ENCODE peak calls at places on chromosomes 3 and 15, in nine cellular contexts. J, K, I, T, H, A, G, F and R are unnamed samples.

GRCh38 chr15:32956006-32956405 is 238.2 kb downstream of the GREM1 start:
- DNase-seq in J (no peak), K (peak; percentile 38), I (no peak), T (no peak), H (peak; percentile 4), A (peak; percentile 86), G (peak; percentile 64), F (peak; percentile 9), R (peak; percentile 0)

GRCh38 chr3:18556503-18556902 is 131.4 kb upstream of the SATB1 start:
- DNase-seq in J (no peak), K (no peak), I (no peak), T (no peak), H (no peak), A (peak; percentile 1), G (no peak), F (peak; percentile 15), R (no peak)

GRCh38 chr3:98519351-98519750 is 3.4 kb downstream of the CLDND1 start:
- DNase-seq in J (no peak), K (no peak), I (no peak), T (no peak), H (no peak), A (peak; percentile 5), G (no peak), F (no peak), R (no peak)

GRCh38 chr3:189626286-189626685 is 4.9 kb upstream of the TP63 start:
- DNase-seq in J (no peak), K (peak; percentile 20), I (no peak), T (no peak), H (no peak), A (no peak), G (no peak), F (no peak), R (no peak)

GRCh38 chr3:189132125-189132744 is 39.5 kb upstream of the TPRG1 start:
- DNase-seq in J (no peak), K (no peak), I (no peak), T (no peak), H (peak; percentile 21), A (peak; percentile 84), G (no peak), F (peak; percentile 49), R (peak; percentile 63)

GRCh38 chr3:39052613-39053012 is 797 bp downstream of the WDR48 start:
- DNase-seq in J (no peak), K (no peak), I (no peak), T (no peak), H (no peak), A (peak; percentile 2), G (peak; percentile 39), F (no peak), R (no peak)

GRCh38 chr3:192812736-192813383 is 85.5 kb upstream of the FGF12 start:
- DNase-seq in J (no peak), K (peak; percentile 8), I (no peak), T (no peak), H (no peak), A (peak; percentile 78), G (peak; percentile 66), F (peak; percentile 34), R (peak; percentile 63)

GRCh38 chr15:68783226-68784054 is 37.3 kb downstream of the ANP32A start:
- DNase-seq in J (peak; percentile 58), K (peak; percentile 63), I (peak; percentile 81), T (peak; percentile 86), H (no peak), A (peak; percentile 22), G (peak; percentile 53), F (peak; percentile 70), R (peak; percentile 73)

GRCh38 chr3:69385723-69386483 is at the start of gene FRMD4B:
- DNase-seq in J (peak; percentile 90), K (peak; percentile 68), I (peak; percentile 96), T (peak; percentile 92), H (no peak), A (peak; percentile 25), G (peak; percentile 67), F (peak; percentile 74), R (peak; percentile 81)

GRCh38 chr3:45064512-45065372 is 38.6 kb downstream of the CLEC3B start:
- DNase-seq in J (no peak), K (no peak), I (no peak), T (no peak), H (no peak), A (peak; percentile 87), G (no peak), F (peak; percentile 57), R (no peak)

GRCh38 chr3:69568926-69569325 is 170.3 kb upstream of the MITF start:
- DNase-seq in J (no peak), K (no peak), I (no peak), T (no peak), H (no peak), A (no peak), G (no peak), F (no peak), R (no peak)

GRCh38 chr3:64530434-64531049 is 157.3 kb downstream of the ADAMTS9 start:
- DNase-seq in J (no peak), K (peak; percentile 53), I (no peak), T (no peak), H (no peak), A (peak; percentile 72), G (peak; percentile 79), F (peak; percentile 67), R (peak; percentile 58)

GRCh38 chr15:85579957-85580694 is 199.7 kb downstream of the AKAP13 start:
- DNase-seq in J (no peak), K (no peak), I (peak; percentile 53), T (no peak), H (no peak), A (peak; percentile 81), G (no peak), F (peak; percentile 91), R (peak; percentile 70)
- TF ChIP-seq CTCF in J (no peak), K (peak; percentile 18), I (no peak), T (no peak), H (peak; percentile 41), A (no peak), G (no peak), F (no peak), R (no peak)

GRCh38 chr3:119257111-119257510 is 16.4 kb upstream of the B4GALT4 start:
- DNase-seq in J (no peak), K (no peak), I (no peak), T (no peak), H (no peak), A (no peak), G (no peak), F (no peak), R (no peak)

GRCh38 chr3:119259821-119260220 is 19.1 kb upstream of the B4GALT4 start:
- DNase-seq in J (no peak), K (no peak), I (no peak), T (no peak), H (no peak), A (no peak), G (no peak), F (no peak), R (no peak)

GRCh38 chr3:119255214-119255613 is 14.5 kb upstream of the B4GALT4 start:
- DNase-seq in J (no peak), K (no peak), I (no peak), T (no peak), H (no peak), A (no peak), G (no peak), F (no peak), R (no peak)

GRCh38 chr3:119257654-119258410 is 17.2 kb upstream of the B4GALT4 start:
- DNase-seq in J (no peak), K (no peak), I (no peak), T (no peak), H (peak; percentile 54), A (peak; percentile 55), G (no peak), F (no peak), R (peak; percentile 27)

DNA sequence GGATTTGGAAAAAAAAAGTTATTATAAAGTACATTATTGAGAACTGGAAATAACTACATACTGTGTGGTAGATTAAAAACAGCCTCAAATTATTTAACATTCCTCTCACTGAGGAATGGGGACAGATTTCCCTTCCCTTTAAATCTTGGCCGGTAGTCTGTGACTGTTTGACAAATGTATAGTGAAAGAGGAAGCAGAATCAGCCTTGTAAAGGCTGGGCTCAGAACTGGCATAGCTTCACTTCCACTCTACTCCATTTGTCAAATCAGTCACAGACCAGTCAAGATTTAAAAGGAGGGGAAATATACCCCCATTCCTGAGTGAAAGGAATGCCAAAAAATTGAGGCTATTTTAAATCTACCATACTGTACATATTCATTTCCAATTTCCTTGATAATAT is 18.2 kb upstream of the B4GALT4 start:
- DNase-seq in J (no peak), K (no peak), I (no peak), T (no peak), H (peak; percentile 41), A (no peak), G (no peak), F (no peak), R (no peak)
- TF ChIP-seq CTCF in J (no peak), K (no peak), I (no peak), T (no peak), H (no peak), A (no peak), G (no peak), F (no peak), R (no peak)

DNA sequence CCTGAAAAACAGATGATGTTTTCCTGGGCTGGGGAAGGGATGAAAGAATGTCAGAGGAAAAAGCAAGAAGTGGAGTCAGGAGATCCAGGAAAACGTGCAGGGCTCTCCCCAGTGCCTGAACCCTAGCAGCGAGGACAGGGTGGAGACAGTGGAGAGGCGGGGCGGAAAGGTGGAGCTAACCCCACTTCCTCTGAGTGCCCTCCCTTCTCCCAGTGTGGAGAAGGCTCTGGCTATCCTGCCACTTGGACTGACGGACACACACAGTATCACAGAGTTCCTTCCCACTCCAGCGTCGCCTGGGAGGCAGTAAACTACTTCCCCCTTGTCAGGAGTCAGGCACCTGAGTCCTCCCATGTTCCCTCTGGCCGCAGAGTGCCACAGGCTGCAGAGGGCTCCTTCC is 125.3 kb upstream of the CHRNA7 start:
- DNase-seq in J (no peak), K (peak; percentile 10), I (no peak), T (no peak), H (no peak), A (no peak), G (peak; percentile 4), F (no peak), R (no peak)
- TF ChIP-seq CTCF in J (no peak), K (no peak), I (no peak), T (no peak), H (no peak), A (no peak), G (no peak), F (no peak), R (no peak)

GRCh38 chr3:133573054-133573628 is 345 bp upstream of the CDV3 start:
- DNase-seq in J (peak; percentile 100), K (peak; percentile 100), I (peak; percentile 100), T (peak; percentile 100), H (peak; percentile 100), A (peak; percentile 100), G (peak; percentile 100), F (peak; percentile 100), R (peak; percentile 100)
- TF ChIP-seq CTCF in J (no peak), K (no peak), I (peak; percentile 29), T (no peak), H (peak; percentile 12), A (peak; percentile 25), G (peak; percentile 27), F (no peak), R (peak; percentile 41)

GRCh38 chr3:132629928-132630327 is 29.7 kb downstream of the ACAD11 start:
- DNase-seq in J (no peak), K (no peak), I (no peak), T (no peak), H (no peak), A (peak; percentile 41), G (no peak), F (no peak), R (no peak)
- TF ChIP-seq CTCF in J (no peak), K (no peak), I (no peak), T (no peak), H (no peak), A (no peak), G (no peak), F (no peak), R (no peak)